ENCODE peak calls at places on chromosomes 2 and 18, in five cellular contexts. C, D, J, I and E are unnamed samples.

GRCh38 chr2:27003857-27004256 is 28.9 kb upstream of the TMEM214 start:
- DNase-seq in C (no peak), D (peak), J (no peak), I (no peak), E (no peak)

GRCh38 chr2:153416071-153416470 is 62.5 kb downstream of the RPRM start:
- DNase-seq in C (no peak), D (peak), J (peak), I (no peak), E (no peak)

GRCh38 chr2:9769171-9770005 is 73.9 kb upstream of the TAF1B start:
- DNase-seq in C (no peak), D (no peak), J (no peak), I (no peak), E (peak)

GRCh38 chr2:173553589-173553988 is 198.9 kb downstream of the CDCA7 start:
- DNase-seq in C (no peak), D (no peak), J (no peak), I (no peak), E (no peak)

GRCh38 chr2:85737481-85737880 is 16.3 kb upstream of the ATOH8 start:
- DNase-seq in C (no peak), D (no peak), J (no peak), I (peak), E (peak)

GRCh38 chr18:46718501-46719341 is 38.1 kb downstream of the ST8SIA5 start:
- DNase-seq in C (peak), D (no peak), J (no peak), I (no peak), E (no peak)

GRCh38 chr2:83471708-83472107 is 987.4 kb downstream of the SUCLG1 start:
- DNase-seq in C (no peak), D (no peak), J (no peak), I (no peak), E (no peak)

GRCh38 chr2:212962691-212963090 is 188.7 kb downstream of the IKZF2 start:
- DNase-seq in C (no peak), D (no peak), J (no peak), I (no peak), E (no peak)

GRCh38 chr18:24659837-24660720 is 199.6 kb downstream of the HRH4 start:
- DNase-seq in C (no peak), D (no peak), J (no peak), I (peak), E (no peak)

GRCh38 chr2:103754530-103754929 is 992.7 kb downstream of the TMEM182 start:
- DNase-seq in C (no peak), D (no peak), J (no peak), I (no peak), E (no peak)

GRCh38 chr18:54806526-54806925 is 21.8 kb upstream of the RAB27B start:
- DNase-seq in C (peak), D (no peak), J (no peak), I (no peak), E (no peak)

GRCh38 chr2:63849381-63850203 is 7.9 kb downstream of the UGP2 start:
- DNase-seq in C (no peak), D (no peak), J (no peak), I (no peak), E (no peak)

GRCh38 chr2:2901384-2902345 is 476.0 kb downstream of the EIPR1 start:
- DNase-seq in C (no peak), D (no peak), J (no peak), I (no peak), E (no peak)

GRCh38 chr2:43461461-43462073 is 134.3 kb downstream of the THADA start:
- DNase-seq in C (no peak), D (peak), J (no peak), I (no peak), E (no peak)

GRCh38 chr2:181697571-181697970 is 17.3 kb upstream of the NEUROD1 start:
- DNase-seq in C (no peak), D (no peak), J (no peak), I (no peak), E (no peak)

GRCh38 chr2:168948621-168949212 is 47.6 kb downstream of the G6PC2 start:
- DNase-seq in C (no peak), D (no peak), J (peak), I (no peak), E (no peak)

GRCh38 chr18:41761329-41762028 is 193.6 kb upstream of the PIK3C3 start:
- DNase-seq in C (peak), D (peak), J (no peak), I (no peak), E (no peak)